ENCODE peak calls at places on chromosomes 5 and 9, in seven cellular contexts. One of them, this sample, is unnamed.

GRCh38 chr5:91491229-91491628 is 108.1 kb upstream of the ARRDC3 start:
- DNase-seq in SK-N-MC: no peak
- DNase-seq in effector memory CD4-positive, alpha-beta T cell: no peak
- DNase-seq in choroid plexus epithelial cell: no peak
- DNase-seq in MM.1S: peak
- DNase-seq in suprapubic skin: no peak
- DNase-seq in AG10803: no peak
- DNase-seq in this sample: no peak

GRCh38 chr9:123359546-123359945 is 3.5 kb downstream of the CRB2 start:
- DNase-seq in SK-N-MC: no peak
- DNase-seq in effector memory CD4-positive, alpha-beta T cell: no peak
- DNase-seq in choroid plexus epithelial cell: no peak
- DNase-seq in MM.1S: no peak
- DNase-seq in suprapubic skin: no peak
- DNase-seq in AG10803: no peak
- DNase-seq in this sample: no peak

GRCh38 chr5:94240616-94241287 is 377.7 kb downstream of the KIAA0825 start:
- DNase-seq in SK-N-MC: no peak
- DNase-seq in effector memory CD4-positive, alpha-beta T cell: no peak
- DNase-seq in choroid plexus epithelial cell: no peak
- DNase-seq in MM.1S: no peak
- DNase-seq in suprapubic skin: no peak
- DNase-seq in AG10803: peak
- DNase-seq in this sample: no peak

GRCh38 chr9:136984464-136985026 is 1.8 kb downstream of the LCNL1 start:
- DNase-seq in SK-N-MC: no peak
- DNase-seq in effector memory CD4-positive, alpha-beta T cell: no peak
- DNase-seq in choroid plexus epithelial cell: peak
- DNase-seq in MM.1S: no peak
- DNase-seq in suprapubic skin: no peak
- DNase-seq in AG10803: no peak
- DNase-seq in this sample: no peak

GRCh38 chr5:54868511-54869483 is 116.6 kb downstream of the ESM1 start:
- DNase-seq in SK-N-MC: no peak
- DNase-seq in effector memory CD4-positive, alpha-beta T cell: no peak
- DNase-seq in choroid plexus epithelial cell: no peak
- DNase-seq in MM.1S: no peak
- DNase-seq in suprapubic skin: no peak
- DNase-seq in AG10803: no peak
- DNase-seq in this sample: no peak

GRCh38 chr5:14593326-14594036 is 11.9 kb downstream of the OTULINL start:
- DNase-seq in SK-N-MC: no peak
- DNase-seq in effector memory CD4-positive, alpha-beta T cell: no peak
- DNase-seq in choroid plexus epithelial cell: no peak
- DNase-seq in MM.1S: no peak
- DNase-seq in suprapubic skin: no peak
- DNase-seq in AG10803: peak
- DNase-seq in this sample: no peak

GRCh38 chr9:110006657-110007056 is 201.3 kb downstream of the C9orf152 start:
- DNase-seq in SK-N-MC: no peak
- DNase-seq in effector memory CD4-positive, alpha-beta T cell: no peak
- DNase-seq in choroid plexus epithelial cell: no peak
- DNase-seq in MM.1S: no peak
- DNase-seq in suprapubic skin: no peak
- DNase-seq in AG10803: no peak
- DNase-seq in this sample: no peak

GRCh38 chr5:149938791-149939358 is 5.7 kb downstream of the PDE6A start:
- DNase-seq in SK-N-MC: no peak
- DNase-seq in effector memory CD4-positive, alpha-beta T cell: no peak
- DNase-seq in choroid plexus epithelial cell: peak
- DNase-seq in MM.1S: no peak
- DNase-seq in suprapubic skin: no peak
- DNase-seq in AG10803: peak
- DNase-seq in this sample: peak

GRCh38 chr5:35863159-35863558 is 6.5 kb downstream of the IL7R start:
- DNase-seq in SK-N-MC: no peak
- DNase-seq in effector memory CD4-positive, alpha-beta T cell: no peak
- DNase-seq in choroid plexus epithelial cell: no peak
- DNase-seq in MM.1S: no peak
- DNase-seq in suprapubic skin: no peak
- DNase-seq in AG10803: no peak
- DNase-seq in this sample: no peak

GRCh38 chr9:88358743-88359142 is 29.5 kb upstream of the SPIN1 start:
- DNase-seq in SK-N-MC: no peak
- DNase-seq in effector memory CD4-positive, alpha-beta T cell: no peak
- DNase-seq in choroid plexus epithelial cell: no peak
- DNase-seq in MM.1S: no peak
- DNase-seq in suprapubic skin: no peak
- DNase-seq in AG10803: no peak
- DNase-seq in this sample: no peak

GRCh38 chr5:73274870-73275756 is 102.1 kb downstream of the TMEM174 start:
- DNase-seq in SK-N-MC: no peak
- DNase-seq in effector memory CD4-positive, alpha-beta T cell: no peak
- DNase-seq in choroid plexus epithelial cell: peak
- DNase-seq in MM.1S: no peak
- DNase-seq in suprapubic skin: peak
- DNase-seq in AG10803: peak
- DNase-seq in this sample: no peak

GRCh38 chr5:134458676-134459403 is 47.2 kb upstream of the CDKN2AIPNL start:
- DNase-seq in SK-N-MC: no peak
- DNase-seq in effector memory CD4-positive, alpha-beta T cell: no peak
- DNase-seq in choroid plexus epithelial cell: no peak
- DNase-seq in MM.1S: no peak
- DNase-seq in suprapubic skin: peak
- DNase-seq in AG10803: no peak
- DNase-seq in this sample: no peak

GRCh38 chr5:181207214-181207959 is 2.4 kb upstream of the TRIM7 start:
- DNase-seq in SK-N-MC: peak
- DNase-seq in effector memory CD4-positive, alpha-beta T cell: peak
- DNase-seq in choroid plexus epithelial cell: peak
- DNase-seq in MM.1S: peak
- DNase-seq in suprapubic skin: peak
- DNase-seq in AG10803: peak
- DNase-seq in this sample: peak

GRCh38 chr9:134752476-134752875 is 110.9 kb downstream of the COL5A1 start:
- DNase-seq in SK-N-MC: no peak
- DNase-seq in effector memory CD4-positive, alpha-beta T cell: no peak
- DNase-seq in choroid plexus epithelial cell: no peak
- DNase-seq in MM.1S: no peak
- DNase-seq in suprapubic skin: no peak
- DNase-seq in AG10803: no peak
- DNase-seq in this sample: no peak

GRCh38 chr5:1011226-1011631 is 2.6 kb downstream of the NKD2 start:
- DNase-seq in SK-N-MC: no peak
- DNase-seq in effector memory CD4-positive, alpha-beta T cell: no peak
- DNase-seq in choroid plexus epithelial cell: peak
- DNase-seq in MM.1S: peak
- DNase-seq in suprapubic skin: peak
- DNase-seq in AG10803: no peak
- DNase-seq in this sample: peak

GRCh38 chr5:71621268-71621667 is 34.1 kb downstream of the MCCC2 start:
- DNase-seq in SK-N-MC: no peak
- DNase-seq in effector memory CD4-positive, alpha-beta T cell: no peak
- DNase-seq in choroid plexus epithelial cell: no peak
- DNase-seq in MM.1S: no peak
- DNase-seq in suprapubic skin: no peak
- DNase-seq in AG10803: no peak
- DNase-seq in this sample: no peak

GRCh38 chr5:125891326-125891725 is 531.9 kb upstream of the GRAMD2B start:
- DNase-seq in SK-N-MC: no peak
- DNase-seq in effector memory CD4-positive, alpha-beta T cell: no peak
- DNase-seq in choroid plexus epithelial cell: peak
- DNase-seq in MM.1S: no peak
- DNase-seq in suprapubic skin: no peak
- DNase-seq in AG10803: no peak
- DNase-seq in this sample: no peak

DNA sequence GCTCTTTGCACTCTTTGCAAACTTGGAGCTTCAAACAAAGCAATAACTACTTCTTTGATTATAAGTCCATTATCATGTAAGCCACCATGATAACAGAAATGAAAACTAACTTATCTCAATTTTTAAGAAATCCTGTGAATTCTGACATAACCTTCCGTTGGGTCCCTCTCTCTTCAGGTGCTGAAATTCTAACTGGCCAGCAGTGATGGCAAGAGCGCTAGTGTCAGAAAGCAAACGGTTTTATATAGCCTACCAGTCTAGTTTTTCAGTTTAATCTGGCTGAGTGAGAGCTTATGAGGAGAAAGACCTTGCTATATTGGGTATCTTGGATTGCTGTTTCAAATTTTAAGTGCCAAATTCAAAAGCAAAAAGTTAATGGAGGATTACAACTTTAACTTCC is 13.4 kb downstream of the NFIB start:
- DNase-seq in SK-N-MC: no peak
- DNase-seq in effector memory CD4-positive, alpha-beta T cell: no peak
- DNase-seq in choroid plexus epithelial cell: no peak
- DNase-seq in MM.1S: no peak
- DNase-seq in suprapubic skin: no peak
- DNase-seq in AG10803: no peak
- DNase-seq in this sample: no peak
- H3K4me3 ChIP-seq in SK-N-MC: no peak
- H3K4me3 ChIP-seq in effector memory CD4-positive, alpha-beta T cell: no peak
- H3K4me3 ChIP-seq in choroid plexus epithelial cell: no peak
- H3K4me3 ChIP-seq in MM.1S: no peak
- H3K4me3 ChIP-seq in suprapubic skin: no peak
- H3K4me3 ChIP-seq in AG10803: no peak
- H3K4me3 ChIP-seq in this sample: no peak

DNA sequence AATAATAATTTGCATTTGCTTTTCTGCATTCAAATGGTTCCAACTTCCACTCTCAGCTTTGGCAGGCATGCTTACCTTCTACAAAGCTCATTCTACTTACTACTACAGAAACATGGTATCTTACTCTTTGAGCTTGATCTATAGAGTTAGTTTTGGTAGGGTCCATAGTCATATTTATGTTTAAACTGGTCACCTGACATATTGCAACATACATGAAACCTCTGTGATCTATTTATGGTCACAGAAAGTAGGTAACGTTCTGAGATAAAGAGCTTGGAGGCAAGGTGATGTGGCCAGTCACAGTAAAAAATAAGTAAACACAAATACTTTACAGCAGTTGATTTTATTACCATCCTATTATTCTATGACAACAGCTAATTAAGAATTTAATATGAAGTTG is 2.8 kb downstream of the NREP start:
- DNase-seq in SK-N-MC: no peak
- DNase-seq in effector memory CD4-positive, alpha-beta T cell: no peak
- DNase-seq in choroid plexus epithelial cell: no peak
- DNase-seq in MM.1S: peak
- DNase-seq in suprapubic skin: no peak
- DNase-seq in AG10803: no peak
- DNase-seq in this sample: no peak
- H3K4me3 ChIP-seq in SK-N-MC: peak
- H3K4me3 ChIP-seq in effector memory CD4-positive, alpha-beta T cell: no peak
- H3K4me3 ChIP-seq in choroid plexus epithelial cell: no peak
- H3K4me3 ChIP-seq in MM.1S: peak
- H3K4me3 ChIP-seq in suprapubic skin: no peak
- H3K4me3 ChIP-seq in AG10803: peak
- H3K4me3 ChIP-seq in this sample: no peak

GRCh38 chr5:139382781-139383180 is 316 bp downstream of the SLC23A1 start:
- DNase-seq in SK-N-MC: no peak
- DNase-seq in effector memory CD4-positive, alpha-beta T cell: no peak
- DNase-seq in choroid plexus epithelial cell: no peak
- DNase-seq in MM.1S: no peak
- DNase-seq in suprapubic skin: peak
- DNase-seq in AG10803: no peak
- DNase-seq in this sample: no peak
- H3K4me3 ChIP-seq in SK-N-MC: no peak
- H3K4me3 ChIP-seq in effector memory CD4-positive, alpha-beta T cell: no peak
- H3K4me3 ChIP-seq in choroid plexus epithelial cell: no peak
- H3K4me3 ChIP-seq in MM.1S: no peak
- H3K4me3 ChIP-seq in suprapubic skin: no peak
- H3K4me3 ChIP-seq in AG10803: no peak
- H3K4me3 ChIP-seq in this sample: no peak

GRCh38 chr9:121852241-121852640 is 200.8 kb downstream of the DAB2IP start:
- DNase-seq in SK-N-MC: no peak
- DNase-seq in effector memory CD4-positive, alpha-beta T cell: no peak
- DNase-seq in choroid plexus epithelial cell: no peak
- DNase-seq in MM.1S: no peak
- DNase-seq in suprapubic skin: no peak
- DNase-seq in AG10803: no peak
- DNase-seq in this sample: no peak
- H3K4me3 ChIP-seq in SK-N-MC: no peak
- H3K4me3 ChIP-seq in effector memory CD4-positive, alpha-beta T cell: no peak
- H3K4me3 ChIP-seq in choroid plexus epithelial cell: no peak
- H3K4me3 ChIP-seq in MM.1S: no peak
- H3K4me3 ChIP-seq in suprapubic skin: no peak
- H3K4me3 ChIP-seq in AG10803: no peak
- H3K4me3 ChIP-seq in this sample: no peak

DNA sequence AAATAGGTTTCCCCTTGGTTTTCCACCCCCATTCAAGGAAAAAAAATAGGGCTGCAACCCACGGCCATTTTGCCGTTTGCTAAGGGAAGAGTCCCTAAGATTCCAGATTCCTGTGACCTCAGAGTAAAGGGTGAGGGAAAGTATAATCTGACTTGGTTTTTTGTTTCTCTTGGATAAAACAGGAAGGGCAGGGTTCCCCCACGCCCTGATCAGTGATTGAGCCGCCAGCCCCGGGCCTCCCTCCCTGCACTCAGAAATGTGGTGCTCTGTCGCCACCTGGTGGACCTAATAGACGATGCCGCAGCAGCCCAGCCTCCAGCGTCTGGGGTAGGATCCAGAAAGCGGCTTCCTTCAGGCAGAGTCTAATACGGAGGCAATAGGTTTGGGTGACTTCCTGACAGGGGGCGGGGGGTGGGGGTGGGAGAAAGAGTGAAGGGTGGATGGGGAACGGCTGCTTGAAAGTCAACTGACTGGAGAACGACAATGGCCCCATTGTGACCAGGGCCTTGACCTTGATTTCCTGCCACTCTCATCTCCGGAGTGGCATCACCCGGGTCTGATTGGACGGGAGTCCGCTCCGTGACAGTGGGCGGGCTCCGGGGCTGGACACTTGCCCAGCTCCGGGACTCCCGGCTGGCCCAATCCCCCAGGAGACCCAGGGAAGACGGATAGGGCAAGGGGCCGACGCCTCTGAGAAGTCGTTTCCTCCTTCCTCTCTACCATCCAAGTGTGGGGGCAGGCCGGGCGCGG is 17.8 kb upstream of the CYSTM1 start:
- DNase-seq in SK-N-MC: no peak
- DNase-seq in effector memory CD4-positive, alpha-beta T cell: peak
- DNase-seq in choroid plexus epithelial cell: peak
- DNase-seq in MM.1S: peak
- DNase-seq in suprapubic skin: peak
- DNase-seq in AG10803: peak
- DNase-seq in this sample: peak
- H3K4me3 ChIP-seq in SK-N-MC: peak
- H3K4me3 ChIP-seq in effector memory CD4-positive, alpha-beta T cell: no peak
- H3K4me3 ChIP-seq in choroid plexus epithelial cell: peak
- H3K4me3 ChIP-seq in MM.1S: peak
- H3K4me3 ChIP-seq in suprapubic skin: peak
- H3K4me3 ChIP-seq in AG10803: peak
- H3K4me3 ChIP-seq in this sample: no peak

DNA sequence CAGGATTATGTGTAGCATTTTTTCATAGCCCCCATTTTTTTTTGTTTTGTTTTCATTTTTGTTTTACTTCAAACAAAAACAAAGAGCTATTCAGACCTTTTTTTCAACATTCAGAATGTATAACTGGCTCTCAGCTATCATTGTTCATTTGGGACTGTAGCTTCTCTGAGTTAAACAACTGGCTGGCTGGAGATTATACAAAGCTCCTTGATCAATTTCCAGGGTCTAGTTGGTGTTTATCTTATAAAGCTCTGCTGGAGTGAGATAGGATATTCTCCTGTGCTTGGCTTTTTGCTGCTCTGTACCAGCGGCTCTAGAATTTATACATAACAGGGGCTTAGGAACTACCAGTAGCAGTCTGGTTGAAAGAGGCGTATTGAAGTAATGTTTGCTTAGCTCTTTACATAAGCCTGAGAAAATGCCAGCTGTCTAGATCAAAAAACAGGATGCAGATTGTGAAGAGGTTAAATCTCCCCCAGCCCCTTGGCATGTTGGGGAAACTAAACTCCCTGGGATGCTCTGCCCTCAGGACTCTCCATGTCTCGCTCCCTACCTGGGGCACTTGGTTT is 15.2 kb downstream of the GARNL3 start:
- DNase-seq in SK-N-MC: no peak
- DNase-seq in effector memory CD4-positive, alpha-beta T cell: no peak
- DNase-seq in choroid plexus epithelial cell: no peak
- DNase-seq in MM.1S: no peak
- DNase-seq in suprapubic skin: no peak
- DNase-seq in AG10803: no peak
- DNase-seq in this sample: no peak
- H3K4me3 ChIP-seq in SK-N-MC: no peak
- H3K4me3 ChIP-seq in effector memory CD4-positive, alpha-beta T cell: no peak
- H3K4me3 ChIP-seq in choroid plexus epithelial cell: no peak
- H3K4me3 ChIP-seq in MM.1S: no peak
- H3K4me3 ChIP-seq in suprapubic skin: no peak
- H3K4me3 ChIP-seq in AG10803: no peak
- H3K4me3 ChIP-seq in this sample: no peak

This sample was measured in PC-9.